ENCODE peak calls at places on chromosomes 7 and 10, in seven cellular contexts. Q is T47D; O is NCI-H345; D is RWPE1; U is NCI-H1417; N is stimulated activated CD4-positive, alpha-beta T cell treated with anti-CD3 and anti-CD28 coated beads, Interleukin-2, amount 100 ng/mL, for 48 hours; M is left cardiac atrium. A is an unnamed sample.

GRCh38 chr10:74987339-74988054 is 124.0 kb upstream of the SAMD8 start:
- DNase-seq in M (no peak), D (no peak), O (no peak), Q (no peak), U (no peak), N (no peak), A (no peak)

GRCh38 chr10:131701131-131701947 is 199.5 kb upstream of the PPP2R2D start:
- DNase-seq in N (no peak), O (peak; percentile 1), D (no peak), U (no peak), Q (no peak), M (no peak), A (no peak)

GRCh38 chr10:123154092-123154942 is at the start of gene BUB3:
- DNase-seq in O (peak; percentile 98), M (peak; percentile 99), N (peak; percentile 83), D (peak; percentile 100), U (peak; percentile 98), Q (peak; percentile 99), A (peak; percentile 88)

GRCh38 chr10:72274730-72275350 is 1.1 kb downstream of the DDIT4 start:
- DNase-seq in D (no peak), Q (peak; percentile 57), M (peak; percentile 77), U (peak; percentile 57), O (peak; percentile 57), N (peak; percentile 65), A (no peak)

GRCh38 chr10:110568055-110568735 is 700 bp downstream of the SMC3 start:
- DNase-seq in D (peak; percentile 5), O (peak; percentile 31), M (peak; percentile 35), Q (peak; percentile 27), N (peak; percentile 43), U (peak; percentile 68), A (peak; percentile 3)

GRCh38 chr7:1883031-1883761 is 213.1 kb downstream of the ELFN1 start:
- DNase-seq in D (peak; percentile 94), O (no peak), U (no peak), M (no peak), Q (no peak), N (no peak), A (peak; percentile 95)

GRCh38 chr10:124372906-124373305 is 45.8 kb downstream of the OAT start:
- DNase-seq in D (no peak), U (no peak), O (no peak), M (no peak), N (no peak), Q (no peak), A (no peak)

GRCh38 chr7:83859827-83860226 is 210.9 kb upstream of the SEMA3E start:
- DNase-seq in M (no peak), N (no peak), D (no peak), U (no peak), O (no peak), Q (no peak), A (no peak)

GRCh38 chr7:112715525-112715924 is 74.7 kb downstream of the TMEM168 start:
- DNase-seq in Q (no peak), D (no peak), U (no peak), M (no peak), O (no peak), N (no peak), A (no peak)

GRCh38 chr7:20176552-20177242 is 40.5 kb downstream of the MACC1 start:
- DNase-seq in O (no peak), M (no peak), D (no peak), U (no peak), N (no peak), Q (no peak), A (no peak)